ENCODE peak calls at places on chromosomes 11 and 22, in eight cellular contexts. M is heart left ventricle, E is GM12892, K is K562, U is Peyer's patch, W is tibial nerve, L is transverse colon, Z is IMR-90. N is an unnamed sample.

GRCh38 chr11:65932558-65932919 is 12.7 kb upstream of the TSGA10IP start:
- DNase-seq in W (no peak), E (no peak), Z (no peak), U (no peak), M (no peak), L (no peak), K (peak), N (peak)

GRCh38 chr11:117316197-117316961 is at the start of gene BACE1:
- DNase-seq in K (no peak), E (no peak), M (peak), U (peak), L (peak), W (peak), Z (peak), N (no peak)

GRCh38 chr11:17730137-17730536 is 4.4 kb upstream of the KCNC1 start:
- DNase-seq in Z (no peak), E (no peak), L (no peak), K (no peak), M (no peak), U (no peak), W (no peak), N (no peak)

GRCh38 chr11:32088117-32088941 is 2.5 kb upstream of the RCN1 start:
- DNase-seq in Z (peak), E (no peak), U (no peak), K (no peak), L (no peak), W (peak), M (peak), N (peak)

GRCh38 chr11:74634537-74634936 is 42.2 kb downstream of the POLD3 start:
- DNase-seq in K (peak), Z (peak), L (peak), U (no peak), E (no peak), W (no peak), M (no peak), N (peak)

GRCh38 chr11:64268687-64269379 is 15.6 kb downstream of the BAD start:
- DNase-seq in M (peak), U (peak), K (peak), Z (peak), L (peak), E (no peak), W (peak), N (peak)

GRCh38 chr11:4589024-4589423 is 4.8 kb upstream of the OR52I1 start:
- DNase-seq in U (no peak), M (no peak), E (no peak), W (no peak), K (no peak), Z (no peak), L (no peak), N (no peak)

GRCh38 chr11:17828311-17828751 is 93.8 kb downstream of the KCNC1 start:
- DNase-seq in W (peak), L (peak), M (peak), U (no peak), E (no peak), Z (peak), K (no peak), N (no peak)

GRCh38 chr11:108713076-108713790 is 48.4 kb downstream of the DDX10 start:
- DNase-seq in U (no peak), Z (peak), K (no peak), L (no peak), W (no peak), M (no peak), E (no peak), N (no peak)

GRCh38 chr22:50169774-50170341 is 673 bp upstream of the PANX2 start:
- DNase-seq in U (no peak), M (no peak), Z (no peak), K (peak), W (no peak), E (no peak), L (no peak), N (peak)

GRCh38 chr11:66904055-66904454 is 47.2 kb downstream of the LRFN4 start:
- DNase-seq in Z (peak), L (peak), U (no peak), W (no peak), M (no peak), K (peak), E (no peak), N (no peak)

GRCh38 chr11:14315130-14315529 is 43.9 kb downstream of the RRAS2 start:
- DNase-seq in E (no peak), K (no peak), Z (no peak), L (no peak), M (no peak), W (no peak), U (no peak), N (no peak)

GRCh38 chr11:125141686-125142535 is 22.6 kb upstream of the PKNOX2 start:
- DNase-seq in W (peak), Z (peak), U (peak), E (peak), K (peak), L (peak), M (peak), N (peak)

GRCh38 chr22:39028281-39028680 is 7.4 kb downstream of the APOBEC3D start:
- DNase-seq in W (no peak), E (no peak), L (no peak), U (no peak), Z (no peak), M (no peak), K (no peak), N (no peak)

GRCh38 chr11:23404225-23405160 is 544.2 kb upstream of the CCDC179 start:
- DNase-seq in Z (no peak), W (no peak), E (no peak), L (no peak), M (no peak), U (no peak), K (no peak), N (no peak)

GRCh38 chr22:35231585-35232084 is 25.7 kb upstream of the HMGXB4 start:
- DNase-seq in U (peak), Z (peak), W (peak), L (peak), K (peak), E (peak), M (peak), N (peak)

GRCh38 chr11:14249121-14249963 is 109.6 kb downstream of the RRAS2 start:
- DNase-seq in K (peak), L (peak), M (peak), W (peak), Z (peak), E (no peak), U (peak), N (peak)

GRCh38 chr11:117856252-117856651 is 20.2 kb downstream of the FXYD6 start:
- DNase-seq in L (no peak), U (no peak), M (no peak), Z (no peak), K (no peak), E (no peak), W (no peak), N (no peak)

GRCh38 chr11:45143494-45143893 is 2.9 kb upstream of the PRDM11 start:
- DNase-seq in E (no peak), W (no peak), M (no peak), L (no peak), Z (no peak), U (no peak), K (no peak), N (no peak)

GRCh38 chr11:83403990-83404389 is 117.8 kb upstream of the CCDC90B start:
- DNase-seq in L (no peak), Z (no peak), W (no peak), K (no peak), U (no peak), M (no peak), E (no peak), N (no peak)

GRCh38 chr22:33577862-33578411 is 342.3 kb downstream of the LARGE1 start:
- DNase-seq in K (no peak), U (no peak), L (no peak), Z (no peak), E (no peak), M (no peak), W (no peak), N (no peak)

GRCh38 chr11:81658722-81659121 is 1074.9 kb downstream of the FAM181B start:
- DNase-seq in W (no peak), E (no peak), Z (peak), L (no peak), U (no peak), M (no peak), K (peak), N (peak)

GRCh38 chr11:59273008-59273841 is 60.5 kb upstream of the MPEG1 start:
- DNase-seq in Z (no peak), K (no peak), W (no peak), E (no peak), U (peak), M (no peak), L (peak), N (no peak)

GRCh38 chr11:7314811-7315604 is 63.3 kb downstream of the SYT9 start:
- DNase-seq in U (no peak), Z (no peak), E (no peak), M (no peak), L (no peak), W (no peak), K (no peak), N (no peak)

GRCh38 chr22:39003165-39003638 is 10.9 kb upstream of the APOBEC3C start:
- DNase-seq in K (peak), W (peak), E (peak), Z (peak), U (peak), M (peak), L (peak), N (peak)

GRCh38 chr11:122207505-122207904 is 91.5 kb upstream of the BLID start:
- DNase-seq in L (no peak), W (peak), M (no peak), E (no peak), U (no peak), K (no peak), Z (peak), N (no peak)

GRCh38 chr11:111734383-111735261 is 31.6 kb downstream of the PPP2R1B start:
- DNase-seq in Z (no peak), E (no peak), W (no peak), M (no peak), L (no peak), U (no peak), K (no peak), N (no peak)
- TF ChIP-seq POLR2A in Z (no peak), E (no peak), W (no peak), M (no peak), L (no peak), U (no peak), K (no peak), N (no peak)

GRCh38 chr11:57667715-57668466 is at the start of gene ZDHHC5:
- DNase-seq in K (peak), W (peak), M (peak), Z (peak), L (peak), E (peak), U (peak), N (peak)
- TF ChIP-seq POLR2A in K (peak), W (peak), M (peak), Z (peak), L (peak), E (peak), U (peak), N (peak)

GRCh38 chr11:111349191-111349695 is 29.8 kb downstream of the POU2AF1 start:
- DNase-seq in W (no peak), Z (no peak), K (no peak), U (no peak), L (no peak), E (no peak), M (no peak), N (no peak)

GRCh38 chr11:111347723-111348115 is 31.4 kb downstream of the POU2AF1 start:
- DNase-seq in L (no peak), U (no peak), M (no peak), K (no peak), E (no peak), Z (peak), W (no peak), N (no peak)

GRCh38 chr11:111344032-111344431 is 35.0 kb downstream of the POU2AF1 start:
- DNase-seq in E (no peak), U (no peak), L (peak), M (no peak), W (peak), Z (peak), K (no peak), N (no peak)

GRCh38 chr11:111348147-111348546 is 30.9 kb downstream of the POU2AF1 start:
- DNase-seq in U (no peak), W (no peak), Z (no peak), M (no peak), K (no peak), E (no peak), L (no peak), N (no peak)

GRCh38 chr11:111347002-111347722 is 31.9 kb downstream of the POU2AF1 start:
- DNase-seq in E (no peak), W (peak), M (no peak), U (no peak), L (no peak), K (no peak), Z (no peak), N (no peak)
- TF ChIP-seq POLR2A in E (peak), W (no peak), M (no peak), U (no peak), L (no peak), K (no peak), Z (no peak), N (no peak)

DNA sequence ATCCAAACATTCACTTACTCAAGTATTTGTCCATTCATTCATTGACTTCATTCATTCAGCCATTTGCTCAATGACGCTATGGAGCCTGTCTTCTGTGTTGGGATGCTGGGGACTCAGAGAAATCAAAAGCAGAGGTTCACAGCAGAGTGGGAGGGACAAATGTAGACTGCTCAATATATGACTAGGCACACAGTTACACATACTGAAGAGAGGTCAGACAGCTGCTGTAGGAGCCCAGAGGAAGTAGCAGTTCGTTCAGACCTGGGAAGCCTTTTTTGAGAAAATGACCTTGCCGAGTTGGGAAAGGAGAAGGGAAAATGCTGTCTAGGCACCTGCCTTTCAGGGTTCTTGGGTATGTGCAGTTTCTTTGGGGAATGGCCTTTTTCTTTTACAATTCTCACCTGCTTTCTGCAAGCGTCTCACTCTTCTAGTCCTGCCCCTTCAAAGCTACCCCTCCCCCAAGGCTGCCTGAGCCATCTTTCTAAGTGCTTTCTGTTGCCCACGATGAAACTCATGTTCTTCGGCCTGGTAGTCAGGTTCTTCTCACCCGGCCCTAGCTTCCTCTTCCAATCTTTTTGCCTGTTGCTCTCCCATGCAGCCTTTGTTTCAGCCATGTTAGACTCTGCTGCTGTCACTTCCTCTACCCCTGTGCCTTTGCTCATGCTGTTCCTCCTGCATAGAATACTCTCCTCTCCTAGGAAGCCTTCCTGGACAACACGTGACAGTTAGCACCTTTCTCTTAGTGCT is 4.2 kb upstream of the UVRAG start:
- DNase-seq in U (no peak), Z (no peak), W (no peak), K (no peak), L (no peak), M (no peak), E (no peak), N (no peak)
- TF ChIP-seq POLR2A in U (no peak), Z (no peak), W (no peak), K (no peak), L (no peak), M (no peak), E (peak), N (no peak)

GRCh38 chr11:35180311-35181233 is 41.6 kb downstream of the CD44 start:
- DNase-seq in Z (peak), W (no peak), L (no peak), K (no peak), E (no peak), U (no peak), M (no peak), N (no peak)
- TF ChIP-seq POLR2A in Z (no peak), W (no peak), L (no peak), K (no peak), E (no peak), U (no peak), M (no peak), N (no peak)

DNA sequence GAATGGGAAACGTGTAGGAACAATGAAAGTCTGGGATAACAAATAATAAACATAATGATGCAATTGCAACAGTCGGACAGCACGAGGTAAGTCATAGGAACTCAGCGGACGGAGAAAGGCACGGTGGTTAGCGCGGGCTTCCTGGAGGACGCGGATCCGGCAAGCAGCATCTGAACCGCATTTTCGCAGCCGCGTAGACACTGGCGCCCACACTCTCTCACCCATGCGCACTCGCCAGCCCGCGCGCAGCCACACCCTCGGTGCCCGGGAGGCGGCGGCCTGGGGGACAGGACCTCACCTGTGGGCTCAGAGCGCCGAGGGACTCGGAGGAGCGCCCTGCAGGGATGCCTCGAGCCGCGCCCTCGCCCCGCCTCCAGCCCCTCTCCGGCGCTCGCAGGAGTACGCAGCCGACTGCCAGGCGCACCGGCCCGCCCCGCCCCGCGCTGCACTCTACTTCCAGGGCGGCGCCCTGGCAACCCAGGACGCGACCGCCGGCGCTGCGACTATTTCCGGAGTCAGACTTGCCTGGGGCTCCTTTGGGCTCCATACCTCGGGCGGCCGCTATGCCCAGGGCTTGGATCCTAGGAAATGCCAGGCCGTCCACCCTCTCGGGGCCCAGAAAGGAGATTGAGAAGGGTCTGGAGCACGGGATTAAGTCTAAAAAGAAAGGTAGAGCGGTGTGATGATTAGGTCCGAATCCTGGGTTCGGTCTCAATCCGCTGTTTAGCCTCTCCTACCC is at the start of gene TTLL1:
- DNase-seq in U (peak), E (peak), W (peak), M (peak), K (peak), L (peak), Z (peak), N (peak)
- TF ChIP-seq POLR2A in U (peak), E (peak), W (no peak), M (no peak), K (peak), L (no peak), Z (no peak), N (peak)

DNA sequence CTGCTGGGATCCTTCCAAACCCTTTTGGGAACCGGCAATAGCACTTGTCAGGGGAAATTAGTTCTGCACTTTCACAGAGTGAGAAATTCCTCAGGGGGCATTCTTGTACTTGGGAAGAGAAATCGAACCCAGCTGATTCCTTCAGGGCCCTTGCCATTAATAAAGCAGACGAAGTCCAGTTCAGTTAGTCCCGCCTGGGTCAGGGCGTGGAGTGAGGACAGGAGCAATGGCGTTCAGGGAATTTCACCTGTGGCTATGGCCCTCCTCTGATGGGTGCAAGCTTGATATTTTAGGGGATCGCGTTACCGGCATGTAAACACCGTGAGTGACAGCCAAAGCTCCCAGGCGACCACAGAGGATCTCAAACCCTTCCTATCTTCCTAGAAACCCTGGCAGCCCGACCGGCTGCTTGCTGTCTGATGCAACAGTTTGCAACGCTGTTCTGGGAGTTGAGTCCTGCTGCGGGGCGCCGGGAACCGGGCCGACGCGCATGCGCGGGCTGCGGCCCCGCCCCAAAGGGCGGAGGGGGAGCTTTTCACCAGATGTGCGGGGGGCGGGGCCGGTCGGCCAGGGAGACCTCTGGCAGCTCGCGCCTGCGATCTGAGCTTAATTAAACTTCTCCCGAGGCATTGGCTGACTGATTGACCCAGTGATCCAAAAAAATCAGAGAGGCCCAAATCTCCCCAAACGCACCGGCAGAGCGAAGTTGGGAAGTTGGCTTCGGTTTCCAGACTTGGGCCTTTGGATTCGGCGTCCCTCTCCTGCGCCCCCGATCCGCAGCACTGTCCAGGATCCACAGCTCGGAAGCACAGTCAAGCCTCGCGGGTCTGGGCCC is 34.3 kb upstream of the CREB3L1 start:
- DNase-seq in Z (peak), U (peak), W (peak), E (peak), M (peak), L (peak), K (peak), N (peak)
- TF ChIP-seq POLR2A in Z (peak), U (peak), W (peak), E (peak), M (peak), L (peak), K (peak), N (peak)

GRCh38 chr11:208177-208916 is 839 bp downstream of the RIC8A start:
- DNase-seq in M (peak), L (peak), W (peak), E (peak), U (peak), K (peak), Z (peak), N (peak)
- TF ChIP-seq POLR2A in M (peak), L (peak), W (peak), E (peak), U (peak), K (peak), Z (peak), N (peak)

DNA sequence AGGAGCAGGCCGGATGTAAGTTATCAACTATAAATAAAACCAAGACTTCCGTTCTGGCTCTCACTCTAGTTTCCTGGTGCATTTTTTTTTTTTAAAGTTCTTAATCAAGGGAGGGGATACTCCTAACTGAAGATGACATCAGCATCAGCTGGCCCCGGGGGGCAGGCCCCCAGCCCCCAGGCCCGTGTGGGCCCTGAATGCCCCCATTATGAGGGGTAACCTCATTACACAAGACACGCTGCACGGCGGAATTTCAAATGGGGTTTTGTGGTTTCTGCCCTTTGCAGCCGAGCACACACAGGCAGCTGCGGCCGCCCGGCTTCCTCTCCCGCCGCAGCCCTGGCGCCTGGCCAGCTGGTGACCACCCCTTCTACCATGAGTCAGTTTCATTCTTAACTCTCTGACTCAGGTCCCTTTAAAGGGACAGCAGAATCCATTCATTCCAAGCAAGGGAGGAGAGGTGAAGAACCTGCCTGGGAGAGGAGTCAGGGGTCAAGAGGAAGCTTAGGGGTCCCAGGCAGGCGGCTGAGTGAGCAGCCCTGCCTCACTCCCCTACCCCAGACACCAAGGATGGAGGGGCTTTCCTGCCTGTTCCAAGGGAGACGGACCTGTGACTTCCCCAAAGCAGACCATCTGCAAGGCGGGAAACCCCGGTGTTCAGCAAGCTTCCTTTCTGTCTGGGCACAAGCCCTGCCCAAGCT is 3.4 kb downstream of the MYEOV start:
- DNase-seq in U (peak), L (peak), K (peak), W (peak), E (peak), M (peak), Z (peak), N (peak)
- TF ChIP-seq POLR2A in U (no peak), L (no peak), K (peak), W (no peak), E (peak), M (no peak), Z (no peak), N (peak)

GRCh38 chr11:118911880-118912741 is 13.6 kb downstream of the BCL9L start:
- DNase-seq in K (peak), W (peak), E (no peak), U (no peak), L (peak), Z (peak), M (peak), N (peak)
- TF ChIP-seq POLR2A in K (peak), W (peak), E (no peak), U (peak), L (no peak), Z (no peak), M (no peak), N (no peak)

N was measured in erythroblast.